ENCODE peak calls at places on chromosomes 1 and 21, in six cellular contexts. G, J, O, H, B and F are unnamed samples.
A peak's percentile ranks its signal among the peaks of the same experiment; 100 is the strongest.

GRCh38 chr21:29775462-29775861 is 164.3 kb downstream of the GRIK1 start:
- DNase-seq in B (no peak), G (no peak), O (no peak), H (no peak), J (no peak), F (no peak)

GRCh38 chr1:201471772-201472171 is 2.8 kb upstream of the PHLDA3 start:
- DNase-seq in H (no peak), B (no peak), O (no peak), J (no peak), G (no peak), F (no peak)

GRCh38 chr1:35737111-35737510 is 18.4 kb upstream of the C1orf216 start:
- DNase-seq in B (no peak), G (no peak), J (no peak), O (no peak), H (no peak), F (no peak)

GRCh38 chr1:207920481-207921050 is 9.6 kb upstream of the CD34 start:
- DNase-seq in B (no peak), O (no peak), G (no peak), H (peak; percentile 34), J (no peak), F (no peak)

GRCh38 chr1:35563166-35563565 is 5.6 kb downstream of the NCDN start:
- DNase-seq in H (no peak), J (no peak), B (no peak), G (no peak), O (no peak), F (no peak)

GRCh38 chr1:220880726-220881506 is 1.7 kb downstream of the HLX start:
- DNase-seq in H (peak; percentile 22), G (no peak), O (no peak), J (no peak), B (peak; percentile 67), F (no peak)

GRCh38 chr1:202159534-202160371 is 649 bp downstream of the PTPN7 start:
- DNase-seq in J (no peak), G (peak; percentile 89), B (no peak), H (no peak), O (no peak), F (no peak)

GRCh38 chr1:222286039-222286438 is 261.9 kb downstream of the HHIPL2 start:
- DNase-seq in B (no peak), J (no peak), O (no peak), G (no peak), H (no peak), F (no peak)

GRCh38 chr1:168709896-168710305 is 19.1 kb downstream of the DPT start:
- DNase-seq in O (peak; percentile 23), H (no peak), B (no peak), J (no peak), G (no peak), F (no peak)

GRCh38 chr1:70314706-70315304 is 39.7 kb downstream of the ANKRD13C start:
- DNase-seq in H (peak; percentile 9), B (no peak), J (no peak), O (no peak), G (no peak), F (no peak)

GRCh38 chr1:187413770-187414169 is 585.0 kb downstream of the PLA2G4A start:
- DNase-seq in O (peak; percentile 7), B (no peak), G (no peak), J (no peak), H (no peak), F (peak; percentile 69)

GRCh38 chr1:22916469-22916817 is 56.2 kb downstream of the LACTBL1 start:
- DNase-seq in J (no peak), H (no peak), B (no peak), O (no peak), G (no peak), F (no peak)

GRCh38 chr1:117810553-117810952 is 118.9 kb downstream of the GDAP2 start:
- DNase-seq in J (no peak), G (no peak), O (no peak), H (no peak), B (no peak), F (no peak)

GRCh38 chr1:246724001-246724724 is at the start of gene SCCPDH:
- DNase-seq in H (peak; percentile 96), J (peak; percentile 39), O (no peak), G (peak; percentile 82), B (peak; percentile 87), F (peak; percentile 56)

GRCh38 chr21:20167059-20167458 is 831.1 kb upstream of the NCAM2 start:
- DNase-seq in O (no peak), J (no peak), B (no peak), G (no peak), H (no peak), F (no peak)

GRCh38 chr1:169110265-169110664 is 3.8 kb downstream of the ATP1B1 start:
- DNase-seq in O (no peak), J (no peak), H (no peak), G (no peak), B (no peak), F (no peak)

GRCh38 chr21:32336711-32337110 is 38.1 kb downstream of the MRAP start:
- DNase-seq in J (no peak), G (no peak), H (no peak), B (no peak), O (no peak), F (no peak)

GRCh38 chr21:32335601-32336575 is 37.2 kb downstream of the MRAP start:
- DNase-seq in G (no peak), O (no peak), H (no peak), J (no peak), B (no peak), F (no peak)

GRCh38 chr21:32333953-32334673 is 35.5 kb downstream of the MRAP start:
- DNase-seq in J (no peak), G (no peak), B (no peak), O (no peak), H (no peak), F (no peak)

GRCh38 chr21:32337206-32337605 is 38.6 kb downstream of the MRAP start:
- DNase-seq in H (no peak), J (no peak), B (no peak), O (no peak), G (no peak), F (no peak)

GRCh38 chr21:32334980-32335471 is 36.4 kb downstream of the MRAP start:
- DNase-seq in H (no peak), B (no peak), J (no peak), G (no peak), O (no peak), F (no peak)
- TF ChIP-seq JUND in H (no peak), B (no peak), J (no peak), G (no peak), O (no peak), F (no peak)

GRCh38 chr1:978835-979743 is 2.8 kb downstream of the PERM1 start:
- DNase-seq in H (no peak), J (no peak), O (no peak), B (no peak), G (no peak), F (no peak)

GRCh38 chr1:975896-976683 is 5.8 kb downstream of the PERM1 start:
- DNase-seq in H (peak; percentile 92), G (peak; percentile 51), J (peak; percentile 39), B (peak; percentile 85), O (peak; percentile 41), F (peak; percentile 93)

GRCh38 chr1:980137-980571 is 1.7 kb downstream of the PERM1 start:
- DNase-seq in J (no peak), B (no peak), G (no peak), O (no peak), H (no peak), F (no peak)

GRCh38 chr1:979744-980072 is 2.2 kb downstream of the PERM1 start:
- DNase-seq in J (no peak), H (no peak), O (no peak), B (no peak), G (no peak), F (no peak)

GRCh38 chr1:978069-978834 is 3.6 kb downstream of the PERM1 start:
- DNase-seq in B (no peak), H (peak; percentile 67), O (no peak), J (no peak), G (peak; percentile 38), F (peak; percentile 47)
- TF ChIP-seq JUND in B (no peak), H (no peak), O (no peak), J (no peak), G (no peak), F (no peak)

DNA sequence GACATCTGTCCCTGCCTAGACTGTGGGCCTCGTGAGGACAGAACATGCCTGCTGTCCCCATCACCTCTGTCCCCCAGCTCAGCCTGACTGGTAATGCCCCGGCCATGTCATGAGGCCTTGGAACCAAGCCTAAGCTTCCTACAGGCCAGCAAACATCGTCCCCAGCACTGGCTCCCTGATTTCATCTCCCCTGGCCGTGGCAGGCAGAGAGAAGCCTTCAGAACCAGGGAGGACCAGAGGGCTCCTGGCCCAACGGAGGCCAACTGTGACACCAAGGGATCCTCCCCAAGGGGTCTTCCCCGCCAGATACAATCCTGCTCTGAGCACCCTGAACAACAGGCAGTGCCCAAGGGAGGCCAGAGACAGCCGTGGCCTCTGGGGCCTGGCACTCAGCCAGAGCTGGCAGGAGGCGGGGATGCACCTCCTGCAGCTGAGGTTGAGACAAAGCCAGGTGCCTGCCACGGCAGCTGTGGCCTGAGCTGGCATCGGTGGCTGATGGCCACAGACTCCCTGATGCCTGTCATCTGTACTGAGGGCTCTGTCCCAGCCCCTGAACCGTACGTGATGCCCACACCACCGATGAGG is 9.9 kb upstream of the NPHP4 start:
- DNase-seq in O (no peak), B (no peak), G (no peak), J (no peak), H (peak; percentile 84), F (peak; percentile 33)
- TF ChIP-seq JUND in O (no peak), B (no peak), G (no peak), J (no peak), H (no peak), F (no peak)

GRCh38 chr1:39754906-39755504 is 16.1 kb downstream of the OXCT2 start:
- DNase-seq in O (no peak), J (no peak), H (no peak), G (no peak), B (no peak), F (no peak)
- TF ChIP-seq JUND in O (no peak), J (no peak), H (no peak), G (no peak), B (no peak), F (no peak)

DNA sequence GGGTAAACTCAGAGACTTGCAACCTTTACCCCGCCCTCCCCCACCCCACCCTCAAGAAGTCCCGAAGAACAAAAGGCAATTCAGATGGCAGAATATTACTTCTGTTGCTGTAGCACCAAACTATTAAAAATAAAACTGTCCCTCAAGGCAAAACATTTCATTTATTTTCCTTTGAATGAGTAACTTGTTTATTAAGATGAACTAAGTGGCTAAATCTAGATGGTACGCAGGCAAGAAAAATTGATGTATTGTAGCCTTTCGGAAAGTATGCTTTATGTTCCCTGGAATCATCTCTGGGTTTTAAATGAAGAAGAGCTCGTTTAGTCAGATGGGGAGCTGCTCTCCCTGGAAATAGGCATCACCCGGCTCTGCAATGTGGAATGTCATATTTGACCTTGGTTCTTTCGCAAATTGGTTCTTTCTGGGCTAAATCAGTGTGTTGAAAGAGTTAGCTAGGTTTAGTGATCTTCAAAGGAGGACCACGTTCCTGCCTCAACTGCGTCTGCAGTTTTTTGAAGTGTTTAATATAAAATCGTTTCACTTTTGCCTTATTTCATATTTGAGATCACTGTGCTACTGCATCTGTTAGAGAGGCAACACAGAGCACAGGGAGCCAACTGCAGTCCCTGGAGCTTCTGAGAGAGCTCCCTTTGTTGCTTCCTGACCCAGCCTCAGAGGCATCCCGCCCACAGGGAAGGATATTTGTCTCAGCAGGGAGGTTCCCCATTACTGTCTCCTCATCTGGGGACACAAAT is 61.7 kb downstream of the KIF26B start:
- DNase-seq in B (no peak), O (no peak), G (no peak), J (no peak), H (no peak), F (no peak)
- TF ChIP-seq JUND in B (no peak), O (no peak), G (no peak), J (no peak), H (no peak), F (no peak)